ENCODE peak calls at places on chromosomes 16 and 17, in six cellular contexts. X, Q, V, L, C and M are unnamed samples.

GRCh38 chr17:82334204-82334621 is 647 bp upstream of the SECTM1 start:
- DNase-seq in L (no peak), C (no peak), Q (no peak), X (no peak), V (no peak), M (no peak)

GRCh38 chr16:76081936-76082335 is 195.3 kb upstream of the CNTNAP4 start:
- DNase-seq in X (no peak), C (no peak), Q (no peak), V (no peak), L (no peak), M (no peak)

GRCh38 chr16:53945996-53946395 is 242.0 kb downstream of the FTO start:
- DNase-seq in X (peak; percentile 36), L (no peak), Q (peak; percentile 31), V (no peak), C (no peak), M (peak; percentile 5)

GRCh38 chr17:77356109-77356689 is 215.4 kb downstream of the SEC14L1 start:
- DNase-seq in V (no peak), X (no peak), L (peak; percentile 24), C (no peak), Q (no peak), M (no peak)

GRCh38 chr17:40097931-40098845 is 2.2 kb downstream of the NR1D1 start:
- DNase-seq in X (peak; percentile 87), Q (no peak), C (no peak), L (no peak), V (no peak), M (no peak)

GRCh38 chr17:27425991-27426390 is 30.3 kb upstream of the KSR1 start:
- DNase-seq in L (no peak), Q (no peak), V (no peak), X (no peak), C (no peak), M (no peak)

GRCh38 chr17:2071421-2072281 is 16.7 kb downstream of the HIC1 start:
- DNase-seq in Q (no peak), X (no peak), C (no peak), V (no peak), L (no peak), M (no peak)

GRCh38 chr17:9212376-9213310 is 191.3 kb downstream of the NTN1 start:
- DNase-seq in L (no peak), X (no peak), C (no peak), V (no peak), Q (no peak), M (no peak)

GRCh38 chr17:74368341-74369152 is 1.2 kb downstream of the GPR142 start:
- DNase-seq in L (peak; percentile 78), X (peak; percentile 77), V (peak; percentile 65), Q (peak; percentile 76), C (peak; percentile 51), M (peak; percentile 64)

GRCh38 chr17:9205520-9206159 is 184.3 kb downstream of the NTN1 start:
- DNase-seq in X (no peak), V (no peak), L (no peak), C (no peak), Q (no peak), M (no peak)

GRCh38 chr17:73109603-73110002 is 17.1 kb upstream of the SLC39A11 start:
- DNase-seq in C (no peak), Q (no peak), V (no peak), L (no peak), X (no peak), M (no peak)

GRCh38 chr16:891353-891740 is 79.4 kb downstream of the LMF1 start:
- DNase-seq in Q (no peak), X (no peak), V (no peak), C (no peak), L (no peak), M (no peak)

GRCh38 chr17:76252040-76252954 is 12.0 kb upstream of the RNF157 start:
- DNase-seq in X (peak; percentile 75), Q (no peak), L (no peak), C (no peak), V (no peak), M (peak; percentile 92)

GRCh38 chr17:69361156-69361555 is 34.2 kb upstream of the ABCA5 start:
- DNase-seq in V (no peak), Q (no peak), X (no peak), L (no peak), C (no peak), M (no peak)

GRCh38 chr16:73047536-73048291 is at the start of gene ZFHX3:
- DNase-seq in L (peak; percentile 42), C (no peak), Q (peak; percentile 83), V (peak; percentile 1), X (peak; percentile 71), M (no peak)

GRCh38 chr17:3659541-3660111 is 8.8 kb downstream of the TAX1BP3 start:
- DNase-seq in Q (no peak), X (peak; percentile 50), V (no peak), L (no peak), C (no peak), M (no peak)

GRCh38 chr17:63116967-63117366 is 150.9 kb downstream of the TANC2 start:
- DNase-seq in C (no peak), X (peak; percentile 58), Q (peak; percentile 6), L (no peak), V (no peak), M (no peak)

GRCh38 chr16:87422106-87422505 is 30.0 kb downstream of the MAP1LC3B start:
- DNase-seq in C (no peak), L (no peak), Q (no peak), X (no peak), V (no peak), M (no peak)

GRCh38 chr17:35915153-35915969 is 15.2 kb downstream of the RDM1 start:
- DNase-seq in C (no peak), V (no peak), Q (no peak), L (no peak), X (no peak), M (no peak)

GRCh38 chr16:9495824-9496223 is 404.4 kb downstream of the HAPSTR1 start:
- DNase-seq in C (no peak), L (no peak), X (no peak), Q (no peak), V (no peak), M (no peak)

GRCh38 chr16:53848277-53848942 is 144.5 kb downstream of the FTO start:
- DNase-seq in V (no peak), L (no peak), X (no peak), C (no peak), Q (no peak), M (no peak)